ENCODE peak calls at places on chromosomes 7 and 10, in five cellular contexts. H is cardiac muscle cell, C is fibroblast of lung, S is AG10803, B is epithelial cell of esophagus. D is an unnamed sample.

GRCh38 chr10:49598164-49598856 is 11.8 kb upstream of the SLC18A3 start:
- DNase-seq in H (no peak), C (no peak), S (no peak), B (no peak), D (no peak)

GRCh38 chr10:12844796-12845524 is 156.6 kb downstream of the CCDC3 start:
- DNase-seq in H (no peak), C (peak; percentile 92), S (peak; percentile 81), B (peak; percentile 63), D (peak; percentile 34)

GRCh38 chr7:155701972-155702544 is 57.6 kb downstream of the RBM33 start:
- DNase-seq in H (no peak), C (no peak), S (no peak), B (peak; percentile 7), D (no peak)

GRCh38 chr10:79547973-79548372 is 12.2 kb downstream of the SFTPA2 start:
- DNase-seq in H (no peak), C (no peak), S (no peak), B (no peak), D (no peak)

GRCh38 chr10:48448796-48449195 is 142.3 kb downstream of the MAPK8 start:
- DNase-seq in H (no peak), C (peak; percentile 56), S (peak; percentile 53), B (peak; percentile 63), D (peak; percentile 86)

GRCh38 chr7:12889391-12889790 is 202.0 kb downstream of the ARL4A start:
- DNase-seq in H (no peak), C (peak; percentile 64), S (peak; percentile 26), B (no peak), D (no peak)

GRCh38 chr7:75892634-75893272 is 13.9 kb downstream of the RHBDD2 start:
- DNase-seq in H (no peak), C (peak; percentile 38), S (peak; percentile 71), B (peak; percentile 75), D (peak; percentile 54)

GRCh38 chr7:158650821-158651225 is 53.8 kb downstream of the NCAPG2 start:
- DNase-seq in H (no peak), C (peak; percentile 87), S (peak; percentile 85), B (peak; percentile 21), D (peak; percentile 78)

GRCh38 chr10:18205098-18205834 is 65.0 kb downstream of the CACNB2 start:
- DNase-seq in H (no peak), C (peak; percentile 60), S (peak; percentile 11), B (no peak), D (no peak)

GRCh38 chr10:120369831-120370230 is 87.2 kb upstream of the PLPP4 start:
- DNase-seq in H (no peak), C (peak; percentile 82), S (no peak), B (no peak), D (no peak)

GRCh38 chr7:2003451-2003930 is 229.3 kb downstream of the MAD1L1 start:
- DNase-seq in H (no peak), C (no peak), S (no peak), B (no peak), D (no peak)

GRCh38 chr10:12484945-12485805 is 135.8 kb downstream of the CAMK1D start:
- DNase-seq in H (peak; percentile 65), C (no peak), S (no peak), B (no peak), D (peak; percentile 20)

GRCh38 chr7:33722383-33723096 is 182.8 kb upstream of the BMPER start:
- DNase-seq in H (peak; percentile 84), C (peak; percentile 73), S (peak; percentile 41), B (peak; percentile 92), D (peak; percentile 78)

GRCh38 chr7:66682350-66683093 is 53.8 kb downstream of the KCTD7 start:
- DNase-seq in H (peak; percentile 11), C (peak; percentile 64), S (peak; percentile 54), B (peak; percentile 53), D (peak; percentile 73)

GRCh38 chr7:84412161-84412969 is 217.8 kb upstream of the SEMA3A start:
- DNase-seq in H (no peak), C (peak; percentile 97), S (peak; percentile 97), B (peak; percentile 91), D (peak; percentile 88)

GRCh38 chr10:103901299-103901698 is 16.7 kb downstream of the STN1 start:
- DNase-seq in H (no peak), C (no peak), S (no peak), B (no peak), D (no peak)

GRCh38 chr7:6649241-6649961 is 12.3 kb downstream of the ZNF316 start:
- DNase-seq in H (no peak), C (no peak), S (no peak), B (no peak), D (no peak)

GRCh38 chr7:108497082-108497725 is 28.7 kb downstream of the PNPLA8 start:
- DNase-seq in H (peak; percentile 54), C (peak; percentile 29), S (peak; percentile 41), B (peak; percentile 54), D (peak; percentile 38)

GRCh38 chr7:42107484-42107883 is 129.5 kb downstream of the GLI3 start:
- DNase-seq in H (peak; percentile 59), C (peak; percentile 40), S (peak; percentile 84), B (peak; percentile 36), D (peak; percentile 62)

GRCh38 chr10:110304394-110304779 is 333 bp downstream of the SMNDC1 start:
- DNase-seq in H (peak; percentile 62), C (no peak), S (peak; percentile 17), B (peak; percentile 40), D (no peak)

GRCh38 chr10:75191821-75192568 is 18.6 kb upstream of the VDAC2 start:
- DNase-seq in H (no peak), C (peak; percentile 91), S (peak; percentile 93), B (peak; percentile 94), D (peak; percentile 94)

GRCh38 chr10:71547290-71547689 is 150.6 kb downstream of the CDH23 start:
- DNase-seq in H (no peak), C (no peak), S (no peak), B (no peak), D (no peak)

GRCh38 chr10:71546220-71546619 is 149.5 kb downstream of the CDH23 start:
- DNase-seq in H (no peak), C (no peak), S (no peak), B (no peak), D (no peak)

GRCh38 chr10:71545001-71545400 is 148.3 kb downstream of the CDH23 start:
- DNase-seq in H (no peak), C (no peak), S (no peak), B (no peak), D (no peak)

GRCh38 chr10:71547841-71548493 is 151.2 kb downstream of the CDH23 start:
- DNase-seq in H (peak; percentile 90), C (peak; percentile 58), S (peak; percentile 18), B (no peak), D (peak; percentile 12)

DNA sequence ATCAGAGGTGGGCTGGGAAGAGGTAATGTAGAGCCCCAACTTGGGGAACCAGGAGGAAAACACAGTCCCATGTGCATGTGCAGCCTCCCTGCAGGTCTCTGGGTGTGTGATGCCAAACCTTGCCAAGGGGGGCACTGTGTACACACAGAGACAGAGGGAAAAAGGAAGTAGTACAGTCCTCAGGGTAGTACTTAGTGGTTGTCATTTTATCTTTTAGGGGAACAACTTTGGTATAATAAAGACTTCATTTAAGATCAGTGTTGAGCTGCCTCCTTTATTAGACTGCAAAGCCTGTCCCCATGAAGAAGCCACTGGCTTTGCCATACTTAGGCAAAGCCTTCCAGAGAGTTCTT is 151.8 kb downstream of the CDH23 start:
- DNase-seq in H (no peak), C (no peak), S (no peak), B (no peak), D (peak; percentile 25)
- TF ChIP-seq CTCF in H (peak; percentile 31), C (peak; percentile 25), S (peak; percentile 41), B (peak; percentile 13), D (peak; percentile 34)

DNA sequence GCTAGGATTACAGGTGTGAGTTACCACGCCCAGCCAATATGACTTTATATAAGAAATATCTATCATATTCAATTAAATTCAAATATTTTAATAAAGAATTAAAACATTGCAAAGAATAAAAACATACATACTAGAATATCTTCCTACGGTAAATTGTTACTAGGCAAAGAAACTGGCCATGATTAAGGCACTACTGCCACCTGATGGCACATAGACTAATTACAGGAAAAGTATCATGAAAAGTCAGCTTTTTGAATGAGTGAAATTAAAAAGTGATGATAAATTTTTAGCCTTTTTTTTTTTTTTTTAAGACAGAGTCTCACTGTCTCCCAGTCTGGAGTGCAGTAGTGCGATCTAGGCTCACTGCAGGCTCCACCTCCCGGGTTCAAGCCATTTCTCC is 30.9 kb downstream of the MRPS33 start:
- DNase-seq in H (no peak), C (no peak), S (no peak), B (no peak), D (no peak)
- TF ChIP-seq CTCF in H (no peak), C (no peak), S (no peak), B (no peak), D (peak; percentile 21)

GRCh38 chr7:70668606-70669358 is 463.2 kb upstream of the GALNT17 start:
- DNase-seq in H (peak; percentile 75), C (no peak), S (no peak), B (peak; percentile 65), D (no peak)
- TF ChIP-seq CTCF in H (no peak), C (no peak), S (no peak), B (peak; percentile 19), D (no peak)

GRCh38 chr7:105295626-105296352 is 92.9 kb downstream of the SRPK2 start:
- DNase-seq in H (no peak), C (no peak), S (no peak), B (no peak), D (no peak)
- TF ChIP-seq CTCF in H (no peak), C (no peak), S (no peak), B (no peak), D (no peak)

GRCh38 chr7:123748171-123748733 is 551 bp downstream of the WASL start:
- DNase-seq in H (peak; percentile 47), C (peak; percentile 38), S (peak; percentile 36), B (peak; percentile 52), D (peak; percentile 60)

GRCh38 chr7:123747620-123748141 is 1.1 kb downstream of the WASL start:
- DNase-seq in H (peak; percentile 88), C (peak; percentile 95), S (peak; percentile 84), B (peak; percentile 88), D (peak; percentile 84)

GRCh38 chr7:123750389-123751230 is 1.8 kb upstream of the WASL start:
- DNase-seq in H (no peak), C (no peak), S (no peak), B (no peak), D (no peak)

GRCh38 chr7:123748734-123749536 is at the start of gene WASL:
- DNase-seq in H (peak; percentile 95), C (peak; percentile 87), S (peak; percentile 91), B (peak; percentile 91), D (peak; percentile 97)

GRCh38 chr7:123749537-123749857 is 694 bp upstream of the WASL start:
- DNase-seq in H (no peak), C (no peak), S (peak; percentile 64), B (peak; percentile 91), D (peak; percentile 73)
- TF ChIP-seq CTCF in H (peak; percentile 6), C (no peak), S (no peak), B (peak; percentile 31), D (no peak)

GRCh38 chr10:1346201-1346600 is 290.0 kb downstream of the WDR37 start:
- DNase-seq in H (no peak), C (no peak), S (no peak), B (no peak), D (no peak)
- TF ChIP-seq CTCF in H (no peak), C (no peak), S (no peak), B (no peak), D (no peak)